ENCODE peak calls at places on chromosomes 1 and 21, in seven cellular contexts. One of them, this sample, is unnamed.

GRCh38 chr1:33996281-33996680 is 132.4 kb downstream of the HMGB4 start:
- DNase-seq in HFF-Myc: no peak
- DNase-seq in H4: no peak
- DNase-seq in stimulated activated CD8-positive, alpha-beta memory T cell treated with anti-CD3 and anti-CD28 coated beads, Interleukin-4, amount 100 ng/mL, for 4 hours: no peak
- DNase-seq in AG20443: no peak
- DNase-seq in cerebellar cortex: peak
- DNase-seq in EH: no peak
- DNase-seq in this sample: no peak

GRCh38 chr1:162992945-162993344 is 76.2 kb upstream of the RGS4 start:
- DNase-seq in AG20443: no peak
- DNase-seq in H4: no peak
- DNase-seq in stimulated activated CD8-positive, alpha-beta memory T cell treated with anti-CD3 and anti-CD28 coated beads, Interleukin-4, amount 100 ng/mL, for 4 hours: no peak
- DNase-seq in EH: no peak
- DNase-seq in HFF-Myc: no peak
- DNase-seq in cerebellar cortex: no peak
- DNase-seq in this sample: no peak

GRCh38 chr21:29125199-29125598 is 5.2 kb upstream of the MAP3K7CL start:
- DNase-seq in cerebellar cortex: no peak
- DNase-seq in AG20443: no peak
- DNase-seq in HFF-Myc: no peak
- DNase-seq in EH: no peak
- DNase-seq in H4: no peak
- DNase-seq in stimulated activated CD8-positive, alpha-beta memory T cell treated with anti-CD3 and anti-CD28 coated beads, Interleukin-4, amount 100 ng/mL, for 4 hours: no peak
- DNase-seq in this sample: no peak

GRCh38 chr1:107196973-107197562 is 56.2 kb downstream of the NTNG1 start:
- DNase-seq in stimulated activated CD8-positive, alpha-beta memory T cell treated with anti-CD3 and anti-CD28 coated beads, Interleukin-4, amount 100 ng/mL, for 4 hours: no peak
- DNase-seq in AG20443: no peak
- DNase-seq in cerebellar cortex: peak
- DNase-seq in EH: peak
- DNase-seq in HFF-Myc: peak
- DNase-seq in H4: peak
- DNase-seq in this sample: no peak

GRCh38 chr1:200207711-200208126 is 180.2 kb downstream of the NR5A2 start:
- DNase-seq in HFF-Myc: no peak
- DNase-seq in stimulated activated CD8-positive, alpha-beta memory T cell treated with anti-CD3 and anti-CD28 coated beads, Interleukin-4, amount 100 ng/mL, for 4 hours: no peak
- DNase-seq in AG20443: no peak
- DNase-seq in H4: peak
- DNase-seq in EH: peak
- DNase-seq in cerebellar cortex: no peak
- DNase-seq in this sample: peak

GRCh38 chr1:85404393-85404792 is 60.6 kb downstream of the DDAH1 start:
- DNase-seq in stimulated activated CD8-positive, alpha-beta memory T cell treated with anti-CD3 and anti-CD28 coated beads, Interleukin-4, amount 100 ng/mL, for 4 hours: no peak
- DNase-seq in HFF-Myc: no peak
- DNase-seq in H4: no peak
- DNase-seq in AG20443: no peak
- DNase-seq in cerebellar cortex: no peak
- DNase-seq in EH: no peak
- DNase-seq in this sample: no peak

GRCh38 chr1:100811808-100812207 is 82.8 kb downstream of the EXTL2 start:
- DNase-seq in AG20443: no peak
- DNase-seq in H4: no peak
- DNase-seq in stimulated activated CD8-positive, alpha-beta memory T cell treated with anti-CD3 and anti-CD28 coated beads, Interleukin-4, amount 100 ng/mL, for 4 hours: no peak
- DNase-seq in EH: peak
- DNase-seq in HFF-Myc: no peak
- DNase-seq in cerebellar cortex: no peak
- DNase-seq in this sample: peak

GRCh38 chr1:156583821-156584622 is 4.5 kb downstream of the TTC24 start:
- DNase-seq in H4: peak
- DNase-seq in HFF-Myc: peak
- DNase-seq in AG20443: peak
- DNase-seq in stimulated activated CD8-positive, alpha-beta memory T cell treated with anti-CD3 and anti-CD28 coated beads, Interleukin-4, amount 100 ng/mL, for 4 hours: peak
- DNase-seq in cerebellar cortex: peak
- DNase-seq in EH: peak
- DNase-seq in this sample: peak

GRCh38 chr1:117967900-117968299 is 38.4 kb downstream of the WDR3 start:
- DNase-seq in AG20443: no peak
- DNase-seq in H4: peak
- DNase-seq in cerebellar cortex: peak
- DNase-seq in HFF-Myc: peak
- DNase-seq in EH: peak
- DNase-seq in stimulated activated CD8-positive, alpha-beta memory T cell treated with anti-CD3 and anti-CD28 coated beads, Interleukin-4, amount 100 ng/mL, for 4 hours: no peak
- DNase-seq in this sample: peak

GRCh38 chr1:231420299-231420958 is 1.7 kb downstream of the EGLN1 start:
- DNase-seq in H4: no peak
- DNase-seq in HFF-Myc: no peak
- DNase-seq in stimulated activated CD8-positive, alpha-beta memory T cell treated with anti-CD3 and anti-CD28 coated beads, Interleukin-4, amount 100 ng/mL, for 4 hours: no peak
- DNase-seq in EH: peak
- DNase-seq in AG20443: no peak
- DNase-seq in cerebellar cortex: peak
- DNase-seq in this sample: peak

GRCh38 chr1:191343816-191344215 is 814.4 kb upstream of the RGS18 start:
- DNase-seq in stimulated activated CD8-positive, alpha-beta memory T cell treated with anti-CD3 and anti-CD28 coated beads, Interleukin-4, amount 100 ng/mL, for 4 hours: no peak
- DNase-seq in EH: no peak
- DNase-seq in cerebellar cortex: no peak
- DNase-seq in HFF-Myc: no peak
- DNase-seq in AG20443: no peak
- DNase-seq in H4: peak
- DNase-seq in this sample: peak

GRCh38 chr21:43873673-43874072 is 8.7 kb downstream of the AGPAT3 start:
- DNase-seq in EH: no peak
- DNase-seq in stimulated activated CD8-positive, alpha-beta memory T cell treated with anti-CD3 and anti-CD28 coated beads, Interleukin-4, amount 100 ng/mL, for 4 hours: no peak
- DNase-seq in AG20443: no peak
- DNase-seq in H4: no peak
- DNase-seq in HFF-Myc: no peak
- DNase-seq in cerebellar cortex: no peak
- DNase-seq in this sample: no peak

GRCh38 chr1:183632087-183632486 is 3.5 kb downstream of the ARPC5 start:
- DNase-seq in H4: no peak
- DNase-seq in stimulated activated CD8-positive, alpha-beta memory T cell treated with anti-CD3 and anti-CD28 coated beads, Interleukin-4, amount 100 ng/mL, for 4 hours: no peak
- DNase-seq in cerebellar cortex: no peak
- DNase-seq in HFF-Myc: no peak
- DNase-seq in AG20443: peak
- DNase-seq in EH: peak
- DNase-seq in this sample: peak

GRCh38 chr1:213993929-213994328 is 6.2 kb downstream of the PROX1 start:
- DNase-seq in AG20443: no peak
- DNase-seq in cerebellar cortex: peak
- DNase-seq in EH: no peak
- DNase-seq in H4: no peak
- DNase-seq in HFF-Myc: no peak
- DNase-seq in stimulated activated CD8-positive, alpha-beta memory T cell treated with anti-CD3 and anti-CD28 coated beads, Interleukin-4, amount 100 ng/mL, for 4 hours: no peak
- DNase-seq in this sample: no peak

GRCh38 chr1:226637147-226637935 is 88.8 kb downstream of the STUM start:
- DNase-seq in cerebellar cortex: peak
- DNase-seq in EH: peak
- DNase-seq in HFF-Myc: no peak
- DNase-seq in H4: no peak
- DNase-seq in AG20443: peak
- DNase-seq in stimulated activated CD8-positive, alpha-beta memory T cell treated with anti-CD3 and anti-CD28 coated beads, Interleukin-4, amount 100 ng/mL, for 4 hours: no peak
- DNase-seq in this sample: peak

GRCh38 chr1:91557039-91557690 is 56.5 kb downstream of the CDC7 start:
- DNase-seq in cerebellar cortex: peak
- DNase-seq in AG20443: no peak
- DNase-seq in stimulated activated CD8-positive, alpha-beta memory T cell treated with anti-CD3 and anti-CD28 coated beads, Interleukin-4, amount 100 ng/mL, for 4 hours: no peak
- DNase-seq in H4: no peak
- DNase-seq in HFF-Myc: no peak
- DNase-seq in EH: peak
- DNase-seq in this sample: peak

GRCh38 chr1:227068883-227069282 is 128.8 kb downstream of the COQ8A start:
- DNase-seq in HFF-Myc: no peak
- DNase-seq in cerebellar cortex: no peak
- DNase-seq in EH: peak
- DNase-seq in AG20443: no peak
- DNase-seq in stimulated activated CD8-positive, alpha-beta memory T cell treated with anti-CD3 and anti-CD28 coated beads, Interleukin-4, amount 100 ng/mL, for 4 hours: no peak
- DNase-seq in H4: no peak
- DNase-seq in this sample: peak

GRCh38 chr1:4170953-4171352 is 270.9 kb upstream of the C1orf174 start:
- DNase-seq in AG20443: no peak
- DNase-seq in cerebellar cortex: no peak
- DNase-seq in H4: no peak
- DNase-seq in EH: no peak
- DNase-seq in stimulated activated CD8-positive, alpha-beta memory T cell treated with anti-CD3 and anti-CD28 coated beads, Interleukin-4, amount 100 ng/mL, for 4 hours: no peak
- DNase-seq in HFF-Myc: no peak
- DNase-seq in this sample: no peak

GRCh38 chr1:9413143-9413876 is 120.6 kb downstream of the SPSB1 start:
- DNase-seq in AG20443: peak
- DNase-seq in HFF-Myc: peak
- DNase-seq in EH: peak
- DNase-seq in stimulated activated CD8-positive, alpha-beta memory T cell treated with anti-CD3 and anti-CD28 coated beads, Interleukin-4, amount 100 ng/mL, for 4 hours: no peak
- DNase-seq in cerebellar cortex: no peak
- DNase-seq in H4: peak
- DNase-seq in this sample: peak

GRCh38 chr1:64539279-64539678 is 69.3 kb downstream of the CACHD1 start:
- DNase-seq in cerebellar cortex: no peak
- DNase-seq in stimulated activated CD8-positive, alpha-beta memory T cell treated with anti-CD3 and anti-CD28 coated beads, Interleukin-4, amount 100 ng/mL, for 4 hours: no peak
- DNase-seq in EH: no peak
- DNase-seq in AG20443: no peak
- DNase-seq in HFF-Myc: no peak
- DNase-seq in H4: no peak
- DNase-seq in this sample: no peak

GRCh38 chr1:151402764-151403163 is 3.4 kb downstream of the PSMB4 start:
- DNase-seq in H4: no peak
- DNase-seq in AG20443: no peak
- DNase-seq in cerebellar cortex: no peak
- DNase-seq in stimulated activated CD8-positive, alpha-beta memory T cell treated with anti-CD3 and anti-CD28 coated beads, Interleukin-4, amount 100 ng/mL, for 4 hours: no peak
- DNase-seq in EH: no peak
- DNase-seq in HFF-Myc: no peak
- DNase-seq in this sample: no peak

GRCh38 chr1:162023547-162024501 is at the start of gene OLFML2B:
- DNase-seq in cerebellar cortex: peak
- DNase-seq in HFF-Myc: peak
- DNase-seq in AG20443: peak
- DNase-seq in EH: peak
- DNase-seq in stimulated activated CD8-positive, alpha-beta memory T cell treated with anti-CD3 and anti-CD28 coated beads, Interleukin-4, amount 100 ng/mL, for 4 hours: no peak
- DNase-seq in H4: peak
- DNase-seq in this sample: peak

GRCh38 chr1:41504126-41505035 is 19.9 kb upstream of the EDN2 start:
- DNase-seq in cerebellar cortex: no peak
- DNase-seq in HFF-Myc: peak
- DNase-seq in AG20443: peak
- DNase-seq in stimulated activated CD8-positive, alpha-beta memory T cell treated with anti-CD3 and anti-CD28 coated beads, Interleukin-4, amount 100 ng/mL, for 4 hours: no peak
- DNase-seq in H4: no peak
- DNase-seq in EH: peak
- DNase-seq in this sample: peak

GRCh38 chr1:169690489-169690888 is 20.9 kb downstream of the SELL start:
- DNase-seq in cerebellar cortex: no peak
- DNase-seq in EH: no peak
- DNase-seq in AG20443: no peak
- DNase-seq in H4: no peak
- DNase-seq in HFF-Myc: no peak
- DNase-seq in stimulated activated CD8-positive, alpha-beta memory T cell treated with anti-CD3 and anti-CD28 coated beads, Interleukin-4, amount 100 ng/mL, for 4 hours: no peak
- DNase-seq in this sample: no peak

GRCh38 chr1:25517476-25518394 is 25.7 kb upstream of the LDLRAP1 start:
- DNase-seq in EH: no peak
- DNase-seq in H4: no peak
- DNase-seq in AG20443: no peak
- DNase-seq in cerebellar cortex: no peak
- DNase-seq in stimulated activated CD8-positive, alpha-beta memory T cell treated with anti-CD3 and anti-CD28 coated beads, Interleukin-4, amount 100 ng/mL, for 4 hours: no peak
- DNase-seq in HFF-Myc: no peak
- DNase-seq in this sample: no peak

GRCh38 chr21:42594616-42595280 is 58.7 kb upstream of the PDE9A start:
- DNase-seq in cerebellar cortex: peak
- DNase-seq in AG20443: no peak
- DNase-seq in stimulated activated CD8-positive, alpha-beta memory T cell treated with anti-CD3 and anti-CD28 coated beads, Interleukin-4, amount 100 ng/mL, for 4 hours: no peak
- DNase-seq in HFF-Myc: no peak
- DNase-seq in EH: no peak
- DNase-seq in H4: no peak
- DNase-seq in this sample: no peak

GRCh38 chr1:197178998-197179397 is 32.5 kb upstream of the ASPM start:
- DNase-seq in cerebellar cortex: no peak
- DNase-seq in AG20443: peak
- DNase-seq in stimulated activated CD8-positive, alpha-beta memory T cell treated with anti-CD3 and anti-CD28 coated beads, Interleukin-4, amount 100 ng/mL, for 4 hours: no peak
- DNase-seq in HFF-Myc: no peak
- DNase-seq in EH: peak
- DNase-seq in H4: peak
- DNase-seq in this sample: peak

GRCh38 chr1:10745886-10746455 is 50.5 kb downstream of the CASZ1 start:
- DNase-seq in EH: no peak
- DNase-seq in AG20443: no peak
- DNase-seq in stimulated activated CD8-positive, alpha-beta memory T cell treated with anti-CD3 and anti-CD28 coated beads, Interleukin-4, amount 100 ng/mL, for 4 hours: no peak
- DNase-seq in HFF-Myc: no peak
- DNase-seq in H4: no peak
- DNase-seq in cerebellar cortex: no peak
- DNase-seq in this sample: no peak

GRCh38 chr1:87792094-87792493 is 463.4 kb downstream of the LMO4 start:
- DNase-seq in H4: no peak
- DNase-seq in AG20443: no peak
- DNase-seq in EH: no peak
- DNase-seq in stimulated activated CD8-positive, alpha-beta memory T cell treated with anti-CD3 and anti-CD28 coated beads, Interleukin-4, amount 100 ng/mL, for 4 hours: no peak
- DNase-seq in HFF-Myc: no peak
- DNase-seq in cerebellar cortex: no peak
- DNase-seq in this sample: peak

GRCh38 chr1:101365881-101366280 is 129.1 kb downstream of the S1PR1 start:
- DNase-seq in EH: peak
- DNase-seq in H4: no peak
- DNase-seq in cerebellar cortex: no peak
- DNase-seq in stimulated activated CD8-positive, alpha-beta memory T cell treated with anti-CD3 and anti-CD28 coated beads, Interleukin-4, amount 100 ng/mL, for 4 hours: no peak
- DNase-seq in HFF-Myc: no peak
- DNase-seq in AG20443: no peak
- DNase-seq in this sample: no peak

GRCh38 chr1:2236695-2237677 is 8.9 kb downstream of the SKI start:
- DNase-seq in EH: no peak
- DNase-seq in stimulated activated CD8-positive, alpha-beta memory T cell treated with anti-CD3 and anti-CD28 coated beads, Interleukin-4, amount 100 ng/mL, for 4 hours: no peak
- DNase-seq in H4: no peak
- DNase-seq in HFF-Myc: no peak
- DNase-seq in AG20443: no peak
- DNase-seq in cerebellar cortex: no peak
- DNase-seq in this sample: no peak

GRCh38 chr1:56965191-56965590 is 624 bp downstream of the C8B start:
- DNase-seq in H4: no peak
- DNase-seq in cerebellar cortex: no peak
- DNase-seq in stimulated activated CD8-positive, alpha-beta memory T cell treated with anti-CD3 and anti-CD28 coated beads, Interleukin-4, amount 100 ng/mL, for 4 hours: no peak
- DNase-seq in EH: no peak
- DNase-seq in AG20443: no peak
- DNase-seq in HFF-Myc: no peak
- DNase-seq in this sample: no peak

GRCh38 chr1:42266253-42267135 is 68.5 kb downstream of the FOXJ3 start:
- DNase-seq in AG20443: no peak
- DNase-seq in EH: no peak
- DNase-seq in H4: no peak
- DNase-seq in stimulated activated CD8-positive, alpha-beta memory T cell treated with anti-CD3 and anti-CD28 coated beads, Interleukin-4, amount 100 ng/mL, for 4 hours: no peak
- DNase-seq in cerebellar cortex: peak
- DNase-seq in HFF-Myc: no peak
- DNase-seq in this sample: no peak

GRCh38 chr1:153364181-153364580 is 6.5 kb downstream of the S100A9 start:
- DNase-seq in H4: no peak
- DNase-seq in cerebellar cortex: no peak
- DNase-seq in HFF-Myc: no peak
- DNase-seq in stimulated activated CD8-positive, alpha-beta memory T cell treated with anti-CD3 and anti-CD28 coated beads, Interleukin-4, amount 100 ng/mL, for 4 hours: no peak
- DNase-seq in EH: no peak
- DNase-seq in AG20443: no peak
- DNase-seq in this sample: no peak

GRCh38 chr1:72100766-72101165 is 181.6 kb downstream of the NEGR1 start:
- DNase-seq in H4: no peak
- DNase-seq in cerebellar cortex: no peak
- DNase-seq in HFF-Myc: no peak
- DNase-seq in stimulated activated CD8-positive, alpha-beta memory T cell treated with anti-CD3 and anti-CD28 coated beads, Interleukin-4, amount 100 ng/mL, for 4 hours: no peak
- DNase-seq in AG20443: no peak
- DNase-seq in EH: no peak
- DNase-seq in this sample: no peak

GRCh38 chr1:963746-964525 is 2.3 kb upstream of the PLEKHN1 start:
- DNase-seq in cerebellar cortex: no peak
- DNase-seq in EH: no peak
- DNase-seq in H4: no peak
- DNase-seq in AG20443: no peak
- DNase-seq in stimulated activated CD8-positive, alpha-beta memory T cell treated with anti-CD3 and anti-CD28 coated beads, Interleukin-4, amount 100 ng/mL, for 4 hours: no peak
- DNase-seq in HFF-Myc: no peak
- DNase-seq in this sample: no peak

GRCh38 chr1:7541629-7542028 is 229.5 kb upstream of the VAMP3 start:
- DNase-seq in HFF-Myc: no peak
- DNase-seq in stimulated activated CD8-positive, alpha-beta memory T cell treated with anti-CD3 and anti-CD28 coated beads, Interleukin-4, amount 100 ng/mL, for 4 hours: no peak
- DNase-seq in AG20443: no peak
- DNase-seq in EH: no peak
- DNase-seq in cerebellar cortex: no peak
- DNase-seq in H4: peak
- DNase-seq in this sample: no peak

GRCh38 chr1:209158851-209159250 is 424.7 kb upstream of the CAMK1G start:
- DNase-seq in AG20443: no peak
- DNase-seq in stimulated activated CD8-positive, alpha-beta memory T cell treated with anti-CD3 and anti-CD28 coated beads, Interleukin-4, amount 100 ng/mL, for 4 hours: no peak
- DNase-seq in cerebellar cortex: no peak
- DNase-seq in H4: no peak
- DNase-seq in HFF-Myc: no peak
- DNase-seq in EH: no peak
- DNase-seq in this sample: no peak